ENCODE peak calls at places on chromosomes 3 and 15, in seven cellular contexts. K, M, T, A, I, R and E are unnamed samples.

GRCh38 chr15:91113036-91113435 is 13.0 kb downstream of the SV2B start:
- DNase-seq in R (no peak), T (no peak), M (no peak), K (no peak), I (no peak), A (no peak), E (no peak)

GRCh38 chr3:48459331-48459730 is 12.8 kb downstream of the ATRIP start:
- DNase-seq in R (no peak), A (no peak), I (no peak), T (no peak), M (no peak), K (no peak), E (no peak)

GRCh38 chr3:51830986-51831385 is 30.4 kb upstream of the IQCF2 start:
- DNase-seq in R (no peak), A (no peak), K (no peak), T (no peak), M (no peak), I (no peak), E (no peak)

GRCh38 chr15:36075333-36075732 is 504.1 kb upstream of the CDIN1 start:
- DNase-seq in R (peak), A (no peak), K (peak), M (no peak), I (no peak), T (no peak), E (no peak)

GRCh38 chr3:133938770-133939495 is 43.3 kb upstream of the RAB6B start:
- DNase-seq in T (no peak), R (no peak), M (no peak), A (peak), K (no peak), I (no peak), E (no peak)

GRCh38 chr3:65676592-65676991 is 362.1 kb downstream of the MAGI1 start:
- DNase-seq in M (no peak), K (no peak), A (no peak), I (no peak), T (no peak), R (no peak), E (no peak)

GRCh38 chr3:26613999-26614398 is 8.6 kb upstream of the LRRC3B start:
- DNase-seq in I (no peak), R (no peak), M (no peak), A (no peak), K (no peak), T (no peak), E (no peak)

GRCh38 chr3:135851201-135852061 is 114.1 kb upstream of the PPP2R3A start:
- DNase-seq in T (no peak), I (no peak), M (no peak), R (peak), K (no peak), A (no peak), E (no peak)

GRCh38 chr3:149634573-149634972 is 23.3 kb downstream of the WWTR1 start:
- DNase-seq in K (no peak), R (no peak), I (no peak), T (no peak), A (no peak), M (no peak), E (no peak)

GRCh38 chr3:187738400-187739124 is 6.7 kb downstream of the BCL6 start:
- DNase-seq in T (peak), K (no peak), I (peak), M (peak), R (peak), A (peak), E (peak)

GRCh38 chr15:89649013-89649625 is 6.1 kb downstream of the KIF7 start:
- DNase-seq in T (no peak), I (no peak), K (no peak), M (no peak), R (no peak), A (no peak), E (no peak)

GRCh38 chr15:90145259-90145658 is 43.0 kb upstream of the IDH2 start:
- DNase-seq in T (no peak), I (no peak), K (no peak), A (no peak), R (no peak), M (no peak), E (no peak)

GRCh38 chr3:64977308-64978100 is 289.7 kb upstream of the ADAMTS9 start:
- DNase-seq in R (peak), T (no peak), I (no peak), M (no peak), K (peak), A (peak), E (no peak)

GRCh38 chr3:105516972-105517371 is 150.3 kb downstream of the ALCAM start:
- DNase-seq in I (no peak), T (no peak), K (no peak), A (no peak), M (peak), R (no peak), E (no peak)

GRCh38 chr3:119741701-119742100 is 38.9 kb downstream of the CFAP91 start:
- DNase-seq in R (no peak), I (no peak), A (no peak), K (no peak), M (no peak), T (no peak), E (no peak)

GRCh38 chr15:25674948-25675347 is 188.2 kb downstream of the ATP10A start:
- DNase-seq in K (no peak), R (no peak), I (peak), T (no peak), A (no peak), M (no peak), E (no peak)

GRCh38 chr15:65409284-65409631 is 13.5 kb downstream of the IGDCC4 start:
- DNase-seq in M (no peak), K (peak), I (no peak), T (no peak), A (no peak), R (peak), E (no peak)

GRCh38 chr3:43162573-43163084 is 56.8 kb upstream of the POMGNT2 start:
- DNase-seq in T (peak), M (no peak), I (no peak), K (no peak), A (no peak), R (no peak), E (peak)

GRCh38 chr3:194043516-194043915 is 92.4 kb upstream of the HES1 start:
- DNase-seq in M (no peak), I (no peak), A (no peak), K (peak), T (no peak), R (no peak), E (no peak)

GRCh38 chr3:124075758-124076157 is 83.8 kb upstream of the ROPN1 start:
- DNase-seq in M (no peak), K (no peak), A (no peak), T (no peak), R (no peak), I (no peak), E (no peak)

GRCh38 chr3:105349988-105350387 is 16.7 kb upstream of the ALCAM start:
- DNase-seq in T (no peak), K (no peak), M (no peak), A (no peak), R (no peak), I (no peak), E (no peak)

GRCh38 chr15:37860896-37861295 is 73.5 kb upstream of the TMCO5A start:
- DNase-seq in R (no peak), I (no peak), K (no peak), A (no peak), M (no peak), T (no peak), E (no peak)

GRCh38 chr3:133874344-133874743 is 21.3 kb downstream of the RAB6B start:
- DNase-seq in A (no peak), M (no peak), K (no peak), R (no peak), T (no peak), I (no peak), E (no peak)

GRCh38 chr15:49372366-49372765 is 50.7 kb upstream of the FGF7 start:
- DNase-seq in A (no peak), T (no peak), R (no peak), M (no peak), I (no peak), K (no peak), E (no peak)

GRCh38 chr3:194346621-194347020 is 4.5 kb downstream of the CPN2 start:
- DNase-seq in I (no peak), A (no peak), R (no peak), M (no peak), K (no peak), T (peak), E (no peak)

GRCh38 chr15:89196994-89197393 is 24.4 kb downstream of the RLBP1 start:
- DNase-seq in R (no peak), K (no peak), I (no peak), T (peak), A (peak), M (no peak), E (no peak)

GRCh38 chr3:47370887-47371697 is 9.7 kb upstream of the PTPN23 start:
- DNase-seq in R (no peak), A (peak), K (no peak), I (no peak), M (no peak), T (peak), E (peak)

GRCh38 chr3:37054370-37054769 is 61.1 kb downstream of the MLH1 start:
- DNase-seq in I (no peak), K (peak), A (no peak), M (peak), R (peak), T (no peak), E (peak)

GRCh38 chr3:13597661-13598060 is 48.7 kb downstream of the FBLN2 start:
- DNase-seq in R (no peak), M (no peak), T (no peak), K (no peak), A (no peak), I (no peak), E (no peak)
- TF ChIP-seq CTCF in R (no peak), M (no peak), T (no peak), K (no peak), A (no peak), I (no peak), E (no peak)

GRCh38 chr3:183502782-183503181 is 52.7 kb downstream of the KLHL6 start:
- DNase-seq in K (no peak), I (no peak), T (no peak), R (peak), A (no peak), M (peak), E (peak)
- TF ChIP-seq CTCF in K (no peak), I (peak), T (no peak), R (no peak), A (no peak), M (peak), E (peak)

DNA sequence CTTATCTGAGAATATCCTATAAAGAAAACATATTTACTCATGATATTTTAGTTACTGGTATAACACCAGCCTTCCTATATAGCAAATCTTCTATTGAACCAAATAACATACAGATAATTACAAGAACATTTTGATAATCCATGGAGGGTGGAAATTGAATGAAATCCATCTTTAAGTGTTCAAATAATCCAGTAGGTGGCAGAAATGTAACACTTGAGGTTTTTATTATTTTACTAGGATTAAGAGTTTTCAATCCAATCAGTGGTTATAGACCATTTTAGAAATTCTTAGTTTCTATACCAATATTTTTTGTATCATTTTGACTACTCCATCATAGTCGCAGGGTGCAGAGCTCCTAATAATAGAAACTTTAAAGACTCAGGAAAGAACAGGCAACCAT is 101.9 kb upstream of the KCNH8 start:
- DNase-seq in R (no peak), M (peak), T (no peak), A (no peak), K (no peak), I (no peak), E (peak)
- TF ChIP-seq CTCF in R (no peak), M (peak), T (no peak), A (no peak), K (no peak), I (peak), E (peak)

GRCh38 chr3:160927620-160928019 is 171.6 kb downstream of the PPM1L start:
- DNase-seq in K (no peak), T (no peak), M (no peak), I (no peak), R (no peak), A (no peak), E (peak)

GRCh38 chr3:160931474-160931873 is 173.7 kb downstream of the B3GALNT1 start:
- DNase-seq in M (no peak), A (no peak), K (peak), R (peak), I (no peak), T (no peak), E (no peak)

GRCh38 chr3:160924776-160925175 is 168.7 kb downstream of the PPM1L start:
- DNase-seq in M (no peak), I (no peak), T (no peak), A (no peak), K (no peak), R (no peak), E (no peak)

GRCh38 chr3:160928183-160928718 is 172.2 kb downstream of the PPM1L start:
- DNase-seq in K (no peak), M (peak), R (no peak), T (no peak), A (no peak), I (no peak), E (no peak)

GRCh38 chr3:160929595-160929994 is 173.6 kb downstream of the PPM1L start:
- DNase-seq in A (no peak), M (peak), R (no peak), K (no peak), T (no peak), I (peak), E (no peak)
- TF ChIP-seq CTCF in A (no peak), M (no peak), R (no peak), K (peak), T (no peak), I (peak), E (no peak)

GRCh38 chr3:140164156-140164555 is 229.2 kb downstream of the CLSTN2 start:
- DNase-seq in T (no peak), M (no peak), I (no peak), A (no peak), R (no peak), K (no peak), E (no peak)

GRCh38 chr3:140163159-140163763 is 228.3 kb downstream of the CLSTN2 start:
- DNase-seq in R (no peak), I (no peak), K (no peak), A (no peak), M (no peak), T (no peak), E (no peak)

GRCh38 chr3:140164922-140165590 is 230.1 kb downstream of the CLSTN2 start:
- DNase-seq in M (no peak), I (no peak), R (no peak), A (peak), T (no peak), K (no peak), E (no peak)

GRCh38 chr3:140159646-140160045 is 224.7 kb downstream of the CLSTN2 start:
- DNase-seq in R (no peak), I (no peak), A (no peak), M (no peak), T (no peak), K (no peak), E (no peak)

DNA sequence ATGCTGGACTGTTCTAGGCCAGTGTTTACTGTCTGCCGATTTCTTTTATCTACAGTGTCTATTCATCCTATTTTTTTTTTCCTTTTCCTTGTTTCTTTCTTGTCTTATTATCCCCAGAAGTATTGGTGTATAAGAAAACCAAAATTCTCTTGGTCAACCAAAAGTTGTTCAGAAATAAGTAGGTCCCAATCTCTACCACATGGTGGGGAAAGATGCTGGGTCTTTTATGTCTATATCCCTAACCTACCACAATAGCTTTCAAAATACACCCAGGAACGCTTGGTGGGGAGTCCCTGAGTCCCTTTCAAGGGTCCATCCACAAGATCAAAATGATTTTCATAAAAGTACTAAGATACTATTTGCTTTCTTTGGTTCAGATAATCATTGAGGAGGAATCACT is 225.6 kb downstream of the CLSTN2 start:
- DNase-seq in K (no peak), A (no peak), I (no peak), T (no peak), R (no peak), M (no peak), E (no peak)
- TF ChIP-seq CTCF in K (no peak), A (no peak), I (no peak), T (no peak), R (no peak), M (no peak), E (no peak)

DNA sequence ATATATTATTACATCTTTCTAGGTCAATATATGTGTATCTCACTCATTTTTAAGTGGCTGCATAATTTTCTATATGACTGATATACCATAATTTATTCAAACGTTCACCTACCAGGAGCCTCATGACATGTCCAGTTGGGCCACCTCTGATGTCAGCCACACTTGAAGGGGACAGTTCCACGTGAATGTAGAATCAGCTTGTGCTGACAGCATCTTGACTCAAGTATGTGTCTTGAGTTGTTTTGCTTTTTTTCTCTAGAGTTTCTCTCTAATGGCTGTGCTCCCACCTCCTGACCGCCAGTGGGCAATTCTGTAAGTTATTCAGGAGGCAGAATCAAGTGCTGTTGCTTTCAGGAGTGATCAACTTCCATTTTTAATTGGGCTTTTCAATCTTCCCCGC is 237.9 kb downstream of the NFKBIZ start:
- DNase-seq in K (no peak), I (no peak), A (no peak), R (no peak), T (no peak), M (no peak), E (no peak)
- TF ChIP-seq CTCF in K (no peak), I (no peak), A (no peak), R (no peak), T (no peak), M (no peak), E (no peak)